ENCODE peak calls at places on chromosome 7, in four cellular contexts. W is psoas muscle, H is heart right ventricle, Y is fibroblast of lung. U is an unnamed sample.

GRCh38 chr7:94656658-94656924 is 658 bp upstream of the SGCE start:
- DNase-seq in Y (no peak), W (no peak), H (no peak), U (no peak)

GRCh38 chr7:98064233-98064632 is 42.4 kb upstream of the LMTK2 start:
- DNase-seq in W (no peak), H (no peak), Y (no peak), U (no peak)

GRCh38 chr7:101222275-101222830 is 4.4 kb downstream of the ZNHIT1 start:
- DNase-seq in Y (no peak), W (no peak), H (no peak), U (no peak)

GRCh38 chr7:130146693-130147520 is 58.3 kb downstream of the TMEM209 start:
- DNase-seq in H (no peak), W (no peak), Y (no peak), U (no peak)

GRCh38 chr7:134910968-134911367 is 75.3 kb upstream of the AGBL3 start:
- DNase-seq in H (no peak), Y (no peak), W (no peak), U (no peak)

GRCh38 chr7:141533149-141533949 is 17.9 kb upstream of the AGK start:
- DNase-seq in Y (peak; percentile 56), W (peak; percentile 51), H (peak; percentile 52), U (peak; percentile 77)

GRCh38 chr7:50608196-50608906 is 43.1 kb upstream of the DDC start:
- DNase-seq in Y (no peak), W (no peak), H (no peak), U (no peak)

GRCh38 chr7:131568953-131569352 is 12.5 kb upstream of the PODXL start:
- DNase-seq in H (no peak), W (no peak), Y (no peak), U (no peak)

GRCh38 chr7:48363174-48363573 is 191.9 kb downstream of the ABCA13 start:
- DNase-seq in Y (no peak), W (no peak), H (no peak), U (no peak)

GRCh38 chr7:2288986-2289611 is 25.1 kb downstream of the SNX8 start:
- DNase-seq in W (no peak), H (no peak), Y (no peak), U (no peak)

GRCh38 chr7:74606101-74606908 is 51.2 kb upstream of the GTF2I start:
- DNase-seq in W (peak; percentile 56), H (peak; percentile 50), Y (peak; percentile 34), U (peak; percentile 79)

GRCh38 chr7:103380395-103381191 is 33.1 kb downstream of the PSMC2 start:
- DNase-seq in Y (peak; percentile 9), W (no peak), H (no peak), U (no peak)

GRCh38 chr7:8251195-8251594 is 10.8 kb downstream of the ICA1 start:
- DNase-seq in Y (no peak), W (no peak), H (no peak), U (no peak)

GRCh38 chr7:12228024-12228423 is 16.9 kb downstream of the TMEM106B start:
- DNase-seq in H (no peak), Y (no peak), W (no peak), U (no peak)

GRCh38 chr7:17408245-17408903 is 109.9 kb downstream of the AHR start:
- DNase-seq in W (peak; percentile 35), H (no peak), Y (peak; percentile 94), U (peak; percentile 51)

GRCh38 chr7:26489404-26489803 is 197.7 kb downstream of the SNX10 start:
- DNase-seq in W (no peak), H (no peak), Y (no peak), U (no peak)

GRCh38 chr7:151088019-151088855 is 2.0 kb downstream of the AGAP3 start:
- DNase-seq in Y (peak; percentile 42), H (no peak), W (peak; percentile 25), U (peak; percentile 67)

GRCh38 chr7:110595694-110596093 is 495.2 kb upstream of the LRRN3 start:
- DNase-seq in W (no peak), H (no peak), Y (no peak), U (no peak)

GRCh38 chr7:110601710-110602109 is 489.2 kb upstream of the LRRN3 start:
- DNase-seq in Y (no peak), W (no peak), H (no peak), U (no peak)

GRCh38 chr7:110604885-110605284 is 486.0 kb upstream of the LRRN3 start:
- DNase-seq in H (no peak), Y (no peak), W (no peak), U (no peak)

GRCh38 chr7:110604206-110604605 is 486.7 kb upstream of the LRRN3 start:
- DNase-seq in Y (no peak), H (no peak), W (no peak), U (no peak)

DNA sequence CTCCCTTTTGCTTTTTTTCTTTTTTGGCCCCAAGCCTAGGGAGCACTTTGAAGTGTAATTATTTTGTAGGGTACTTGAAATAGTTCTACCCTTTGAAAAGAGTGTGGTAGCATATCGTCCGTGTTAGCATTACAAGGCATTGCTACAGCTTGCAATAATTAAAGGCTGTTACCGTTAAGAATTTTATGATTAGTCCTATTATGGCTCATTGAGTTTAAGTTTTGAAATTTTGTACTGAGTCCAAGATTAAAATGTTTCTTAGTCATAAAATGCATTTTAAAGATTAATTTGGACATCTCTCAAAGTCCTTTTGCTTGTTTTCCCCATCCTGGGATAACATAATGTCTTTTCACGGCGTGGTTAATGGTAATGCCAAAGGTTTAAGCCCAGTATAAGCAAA is 489.9 kb upstream of the LRRN3 start:
- DNase-seq in Y (no peak), H (no peak), W (no peak), U (no peak)
- H3K27ac ChIP-seq in Y (no peak overlapping the region), H (no peak overlapping the region), W (no peak overlapping the region), U (no peak overlapping the region)

DNA sequence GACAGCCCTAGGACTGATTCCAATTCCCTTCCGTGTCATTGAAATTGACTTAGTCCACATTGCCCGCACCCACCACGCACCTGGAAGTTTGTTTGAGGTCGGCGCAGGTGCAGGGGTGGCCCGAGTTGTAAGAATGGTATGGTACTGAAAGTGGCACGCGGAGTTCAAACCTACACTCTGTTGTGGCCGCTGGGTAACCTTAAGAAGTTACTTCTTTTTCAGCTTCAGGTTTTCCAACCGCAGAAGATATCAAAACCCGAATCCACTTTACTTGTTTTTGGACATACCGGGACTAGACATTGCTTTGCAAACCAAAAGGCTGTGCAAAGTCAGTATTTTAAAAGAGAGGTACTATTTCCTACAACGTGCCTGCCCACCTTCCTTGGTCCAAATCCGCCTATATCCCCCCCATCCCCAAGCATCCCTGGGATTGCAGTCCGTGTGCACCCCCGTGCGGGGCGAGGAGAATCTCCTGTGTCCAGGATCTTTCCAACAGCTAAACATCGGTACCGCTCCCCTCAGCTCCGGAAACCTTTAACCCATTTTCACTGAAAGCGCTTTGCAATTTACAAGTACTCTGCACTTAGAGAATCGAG is 1.0 kb downstream of the IGFBP3 start:
- DNase-seq in Y (peak; percentile 21), H (no peak), W (no peak), U (no peak)
- H3K27me3 ChIP-seq in Y (peaks cover 25% of the 10 kb centered on the region), H (no peaks in the 10 kb centered on the region), W (no peaks in the 10 kb centered on the region), U (no peaks in the 10 kb centered on the region)

GRCh38 chr7:99944508-99945070 is 15.2 kb upstream of the GJC3 start:
- DNase-seq in H (no peak), Y (no peak), W (no peak), U (no peak)
- H3K27ac ChIP-seq in H (no peak overlapping the region), Y (no peak overlapping the region), W (no peak overlapping the region), U (no peak overlapping the region)

GRCh38 chr7:78153285-78153684 is 354.7 kb downstream of the PHTF2 start:
- DNase-seq in H (no peak), W (no peak), Y (no peak), U (no peak)
- H3K27me3 ChIP-seq in H (no peaks in the 10 kb centered on the region), W (no peaks in the 10 kb centered on the region), Y (no peaks in the 10 kb centered on the region), U (no peaks in the 10 kb centered on the region)

DNA sequence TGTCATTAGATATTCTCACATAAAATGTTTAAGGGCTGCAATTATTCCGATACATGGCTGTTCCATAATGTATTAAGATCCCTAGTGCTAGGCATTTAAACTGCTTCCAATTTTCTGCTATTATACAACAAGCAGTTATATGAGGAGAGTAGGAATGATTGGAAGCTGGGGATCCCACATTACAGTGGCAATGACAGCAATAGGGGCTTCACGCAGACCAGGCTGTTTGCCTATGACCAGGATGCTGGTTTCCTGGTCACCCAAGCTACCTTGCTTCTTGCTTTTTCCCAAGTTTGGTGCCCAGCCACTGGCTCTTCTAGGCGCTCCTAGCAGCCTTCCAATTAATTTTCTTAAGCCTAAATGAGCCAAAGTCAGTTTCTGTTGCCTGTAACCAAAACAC is 39.3 kb downstream of the SMURF1 start:
- DNase-seq in Y (no peak), W (no peak), H (no peak), U (no peak)
- H3K27ac ChIP-seq in Y (no peak overlapping the region), W (no peak overlapping the region), H (no peak overlapping the region), U (no peak overlapping the region)

DNA sequence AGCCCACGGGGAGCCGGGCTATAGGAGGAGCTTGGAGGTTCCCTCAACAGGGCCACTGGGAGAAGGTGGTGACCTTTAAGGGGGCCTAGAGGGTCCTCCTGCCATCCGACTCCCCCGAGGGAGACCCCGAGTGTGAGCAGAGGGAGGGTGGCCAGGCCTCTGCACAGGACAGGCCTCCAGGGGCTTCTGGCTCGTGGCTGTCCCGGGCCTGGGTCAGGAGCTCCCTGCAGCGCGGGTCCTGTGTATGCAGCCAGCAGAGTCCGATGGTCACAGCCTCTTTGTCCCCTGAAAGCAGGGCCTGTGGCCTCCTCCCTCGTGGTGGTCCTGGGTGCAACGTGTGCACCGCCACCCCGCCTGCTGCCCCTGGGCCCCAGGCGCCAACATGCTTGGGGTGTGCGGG is 26.9 kb downstream of the UNCX start:
- DNase-seq in W (peak; percentile 7), H (no peak), Y (no peak), U (peak; percentile 25)
- H3K27me3 ChIP-seq in W (peaks cover 2% of the 10 kb centered on the region), H (peaks cover 85% of the 10 kb centered on the region), Y (peaks cover 19% of the 10 kb centered on the region), U (no peaks in the 10 kb centered on the region)